ENCODE peak calls at places on chromosomes 13 and 19, in four cellular contexts. J, E, Q and U are unnamed samples.
A peak's percentile ranks its signal among the peaks of the same experiment; 100 is the strongest.

GRCh38 chr13:29507356-29507755 is 88.1 kb downstream of the SLC7A1 start:
- DNase-seq in J (no peak), Q (no peak), E (no peak), U (no peak)

GRCh38 chr13:45511310-45512147 is 46.8 kb downstream of the COG3 start:
- DNase-seq in E (peak; percentile 72), Q (peak; percentile 77), J (peak; percentile 80), U (peak; percentile 83)

GRCh38 chr13:41558781-41559560 is 101.6 kb downstream of the RGCC start:
- DNase-seq in E (no peak), Q (no peak), J (no peak), U (no peak)

GRCh38 chr13:88097541-88097940 is 426.4 kb downstream of the SLITRK5 start:
- DNase-seq in J (no peak), Q (no peak), E (no peak), U (peak; percentile 69)

GRCh38 chr19:13210941-13211340 is 60.7 kb downstream of the IER2 start:
- DNase-seq in Q (no peak), E (no peak), J (no peak), U (no peak)

GRCh38 chr19:35156673-35157014 is 2.1 kb downstream of the FXYD5 start:
- DNase-seq in J (no peak), Q (no peak), E (no peak), U (no peak)

GRCh38 chr13:112636401-112636975 is 48.5 kb upstream of the TUBGCP3 start:
- DNase-seq in Q (no peak), E (no peak), J (no peak), U (no peak)

GRCh38 chr19:43798546-43799409 is 3.5 kb downstream of the LYPD5 start:
- DNase-seq in E (no peak), Q (peak; percentile 76), J (peak; percentile 66), U (no peak)

GRCh38 chr13:106700007-106700950 is 132.3 kb upstream of the ARGLU1 start:
- DNase-seq in Q (peak; percentile 46), E (no peak), J (no peak), U (no peak)

GRCh38 chr19:50308991-50309390 is 20.2 kb downstream of the KCNC3 start:
- DNase-seq in J (no peak), E (no peak), Q (no peak), U (no peak)

GRCh38 chr13:44188257-44188656 is 185.4 kb upstream of the SERP2 start:
- DNase-seq in J (no peak), E (no peak), Q (peak; percentile 92), U (no peak)

GRCh38 chr13:52846567-52847321 is 1.7 kb downstream of the PCDH8 start:
- DNase-seq in E (no peak), J (peak; percentile 95), Q (no peak), U (peak; percentile 26)

GRCh38 chr19:33110201-33110910 is 21.6 kb upstream of the WDR88 start:
- DNase-seq in J (no peak), Q (no peak), E (no peak), U (no peak)

GRCh38 chr13:70347947-70348620 is 239.8 kb upstream of the KLHL1 start:
- DNase-seq in J (no peak), E (no peak), Q (no peak), U (no peak)

GRCh38 chr13:101139076-101139475 is 277.2 kb downstream of the NALCN start:
- DNase-seq in Q (no peak), E (no peak), J (no peak), U (no peak)

GRCh38 chr13:114055766-114056165 is 76.7 kb downstream of the RASA3 start:
- DNase-seq in Q (no peak), E (no peak), J (no peak), U (no peak)

GRCh38 chr13:114059428-114059827 is 73.0 kb downstream of the RASA3 start:
- DNase-seq in J (no peak), E (no peak), Q (no peak), U (no peak)

GRCh38 chr13:114056205-114057013 is 76.0 kb downstream of the RASA3 start:
- DNase-seq in Q (no peak), J (no peak), E (no peak), U (no peak)

GRCh38 chr13:114058051-114058867 is 74.2 kb downstream of the RASA3 start:
- DNase-seq in Q (no peak), E (no peak), J (no peak), U (no peak)

DNA sequence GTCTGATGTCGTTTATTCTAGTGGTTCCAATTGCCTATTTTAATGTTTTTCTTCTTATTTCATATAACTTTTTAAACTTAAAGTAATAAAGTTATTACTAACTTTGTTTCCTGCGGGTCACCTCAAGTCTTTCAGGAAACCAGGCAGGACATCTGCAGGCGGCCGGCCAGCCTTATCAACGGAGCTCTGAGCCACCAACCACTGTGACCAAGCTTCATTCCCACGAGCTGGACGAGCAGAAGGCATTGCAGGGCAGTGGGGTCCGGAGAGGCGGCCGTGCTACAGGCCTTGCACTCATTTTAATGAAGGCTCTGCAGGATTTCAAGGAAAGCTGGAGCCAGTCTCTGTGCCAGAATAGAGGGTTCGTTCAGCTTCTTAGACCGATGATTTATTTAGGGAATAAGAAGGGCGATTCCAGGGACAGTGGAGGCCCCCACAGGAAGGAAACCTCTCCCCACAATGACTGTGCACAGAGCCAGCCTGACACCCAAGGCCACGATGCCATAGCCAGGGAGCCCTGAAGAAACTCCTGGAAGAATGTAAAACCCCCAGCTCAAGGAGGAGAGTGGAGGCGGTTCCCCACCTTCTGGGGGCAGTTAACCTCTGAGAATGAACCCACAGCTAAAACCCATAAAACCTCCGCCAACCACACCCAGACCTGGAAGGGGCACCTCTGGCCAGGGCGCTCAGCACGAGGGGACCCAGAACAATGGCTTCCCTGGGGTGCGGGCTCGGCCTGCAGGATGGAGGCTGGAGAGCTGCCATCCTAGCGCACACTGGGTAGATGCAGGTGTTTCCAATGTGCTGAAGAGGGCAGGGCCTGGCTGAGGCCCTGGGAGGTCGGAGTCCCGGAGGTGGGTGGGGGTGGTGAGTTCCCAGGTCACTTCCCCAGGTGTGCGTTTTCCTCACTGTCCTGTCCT is 75.0 kb downstream of the RASA3 start:
- DNase-seq in Q (no peak), E (no peak), J (no peak), U (no peak)
- H3K4me2 ChIP-seq in Q (no peak overlapping the region), E (no peak overlapping the region), J (no peak overlapping the region), U (no peak overlapping the region)

GRCh38 chr13:28425796-28426195 is 69.1 kb downstream of the FLT1 start:
- DNase-seq in J (no peak), E (no peak), Q (no peak), U (no peak)

GRCh38 chr13:28429096-28429495 is 65.8 kb downstream of the FLT1 start:
- DNase-seq in Q (no peak), J (no peak), E (no peak), U (no peak)

GRCh38 chr13:28434934-28435333 is 60.0 kb downstream of the FLT1 start:
- DNase-seq in J (no peak), E (no peak), Q (no peak), U (no peak)

DNA sequence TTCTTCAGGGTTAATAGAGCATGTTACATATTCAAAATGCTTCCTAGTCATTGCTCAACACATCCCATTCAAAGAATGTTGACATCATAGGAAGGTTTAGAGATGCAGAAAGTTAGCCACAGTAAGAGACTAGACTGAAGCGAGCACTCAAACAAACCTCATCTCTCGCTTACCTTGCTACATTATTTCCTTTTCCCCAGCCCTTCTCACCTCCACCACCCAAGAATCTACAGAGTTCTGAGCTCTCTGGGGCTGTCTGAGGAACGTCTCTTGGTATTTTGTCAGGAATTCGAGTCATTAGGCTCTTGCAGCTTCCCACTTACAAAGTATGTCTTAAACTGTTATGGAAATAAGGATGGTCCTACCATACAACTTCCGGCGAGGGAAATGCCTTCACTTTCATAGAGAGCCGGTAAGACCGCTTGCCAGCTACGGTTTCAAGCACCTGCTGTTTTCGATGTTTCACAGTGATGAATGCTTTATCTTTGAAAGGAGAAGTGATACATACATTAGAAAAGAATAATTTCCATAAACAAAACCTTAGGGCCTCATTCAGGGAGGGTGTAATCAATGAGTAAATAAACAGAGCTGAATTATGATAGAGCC is 65.1 kb downstream of the FLT1 start:
- DNase-seq in Q (no peak), E (peak; percentile 91), J (no peak), U (no peak)
- H3K4me3 ChIP-seq in Q (no peak overlapping the region), E (peak overlapping the region; percentile 63), J (no peak overlapping the region), U (no peak overlapping the region)

DNA sequence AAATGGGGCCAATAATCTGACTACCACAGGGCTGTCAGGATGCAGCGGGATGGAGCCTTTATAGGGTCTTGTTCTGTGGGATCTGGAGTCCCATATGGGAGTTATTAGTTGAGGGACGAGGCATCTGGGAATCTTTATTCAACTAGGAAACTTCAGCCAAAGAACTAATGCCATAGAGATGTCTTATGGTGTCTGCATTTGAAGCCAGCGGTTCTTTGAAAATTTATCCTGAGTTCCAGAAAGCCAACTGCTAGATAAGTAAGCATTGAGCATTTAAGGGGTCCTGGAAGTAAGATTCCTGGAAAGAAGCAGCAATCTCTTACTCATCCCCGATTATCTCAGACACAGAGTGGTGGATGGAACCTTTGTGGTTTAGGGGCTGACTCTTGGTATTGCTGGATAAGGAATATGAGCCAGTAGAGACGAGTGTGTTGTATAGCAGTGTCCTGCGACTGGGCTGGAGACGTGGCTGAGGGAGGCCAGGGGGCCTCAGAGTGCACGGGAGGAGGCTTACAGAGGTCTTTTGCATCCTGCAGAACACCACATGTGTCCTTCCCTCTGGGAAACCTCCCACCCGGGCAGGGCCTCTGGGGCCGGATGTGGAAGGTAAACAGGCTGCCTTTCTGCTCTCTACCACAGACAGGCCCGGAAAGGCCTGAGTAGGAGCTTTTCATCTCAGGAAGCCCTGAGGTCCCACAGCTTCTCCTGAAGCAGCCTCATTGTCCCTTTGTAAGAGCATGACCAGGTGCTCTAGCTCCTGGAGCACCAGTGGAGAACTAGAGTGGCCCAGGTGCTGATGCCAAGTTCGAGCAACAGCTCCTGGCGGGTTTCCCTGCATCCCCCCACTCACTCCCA is 28.8 kb downstream of the ACTN4 start:
- DNase-seq in E (peak; percentile 22), Q (no peak), J (no peak), U (no peak)
- H3K27ac ChIP-seq in E (no peak overlapping the region), Q (no peak overlapping the region), J (no peak overlapping the region), U (no peak overlapping the region)

DNA sequence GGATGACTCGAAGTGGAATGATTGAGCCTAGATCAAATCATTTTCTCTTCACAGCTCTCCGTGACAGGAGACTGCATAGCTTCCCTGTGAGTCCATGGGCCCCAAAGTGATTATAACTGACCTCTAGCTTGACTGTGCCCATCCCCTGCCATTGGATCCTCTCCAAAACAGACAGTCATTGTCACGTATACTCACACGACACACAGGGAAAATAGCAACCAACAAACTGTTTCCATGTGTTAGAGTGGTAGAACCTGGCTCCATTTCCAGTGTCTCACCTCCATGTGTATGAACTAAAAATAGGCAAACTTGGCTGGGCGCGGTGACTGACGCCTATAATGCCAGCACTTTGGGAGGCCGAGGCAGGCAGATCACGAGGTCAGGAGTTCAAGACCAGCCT is 48.8 kb upstream of the NPAS1 start:
- DNase-seq in J (no peak), E (no peak), Q (peak; percentile 72), U (no peak)
- H3K4me2 ChIP-seq in J (no peak overlapping the region), E (no peak overlapping the region), Q (no peak overlapping the region), U (no peak overlapping the region)

GRCh38 chr13:97140611-97141010 is 81.5 kb upstream of the MBNL2 start:
- DNase-seq in E (no peak), Q (no peak), J (no peak), U (no peak)

GRCh38 chr13:97141564-97142005 is 80.5 kb upstream of the MBNL2 start:
- DNase-seq in J (peak; percentile 26), Q (peak; percentile 92), E (no peak), U (no peak)

GRCh38 chr13:97145057-97145456 is 77.1 kb upstream of the MBNL2 start:
- DNase-seq in J (no peak), E (no peak), Q (no peak), U (no peak)

GRCh38 chr13:97139704-97140103 is 82.4 kb upstream of the MBNL2 start:
- DNase-seq in E (no peak), J (no peak), Q (no peak), U (no peak)

DNA sequence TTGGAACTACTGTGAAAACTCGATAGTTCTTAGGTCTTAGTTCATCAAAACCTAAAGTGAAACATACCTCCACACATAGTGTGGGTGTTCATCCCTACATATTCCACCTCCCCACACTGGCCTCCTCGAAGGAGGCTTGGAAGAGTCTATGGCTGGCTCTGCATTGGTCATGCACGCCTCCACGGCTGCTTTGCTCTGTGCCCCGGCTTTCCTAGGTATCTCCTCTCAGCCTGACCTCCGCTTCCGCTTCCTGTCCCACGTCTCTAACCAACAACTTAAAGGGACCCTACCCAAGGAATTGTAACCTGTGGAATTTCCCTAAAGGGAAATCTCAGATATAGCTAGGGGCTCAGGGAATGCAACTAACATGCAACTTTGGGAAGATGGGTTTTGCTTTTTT is 79.7 kb upstream of the MBNL2 start:
- DNase-seq in E (no peak), Q (no peak), J (no peak), U (peak; percentile 55)
- H3K4me3 ChIP-seq in E (no peak overlapping the region), Q (no peak overlapping the region), J (no peak overlapping the region), U (peak overlapping the region; percentile 28)